ENCODE peak calls at places on chromosome 14, in four cellular contexts. E is pancreas, X is AG09309, P is upper lobe of right lung. N is an unnamed sample.
A peak's percentile ranks its signal among the peaks of the same experiment; 100 is the strongest.

GRCh38 chr14:92646952-92647461 is 101.4 kb downstream of the LGMN start:
- DNase-seq in E (no peak), P (no peak), X (peak; percentile 100), N (no peak)

GRCh38 chr14:79578470-79578869 is 632.8 kb downstream of the DIO2 start:
- DNase-seq in P (no peak), E (no peak), X (no peak), N (no peak)

GRCh38 chr14:95260537-95261440 is 58.9 kb downstream of the CLMN start:
- DNase-seq in P (no peak), E (no peak), X (no peak), N (no peak)

GRCh38 chr14:71610797-71611196 is 321.4 kb upstream of the RGS6 start:
- DNase-seq in P (no peak), E (no peak), X (no peak), N (no peak)

GRCh38 chr14:56125772-56126411 is 7.7 kb downstream of the PELI2 start:
- DNase-seq in E (peak; percentile 73), X (no peak), P (no peak), N (no peak)

GRCh38 chr14:64825006-64825405 is 54.7 kb downstream of the SPTB start:
- DNase-seq in P (no peak), X (no peak), E (no peak), N (no peak)

GRCh38 chr14:32397871-32398640 is 69.0 kb downstream of the AKAP6 start:
- DNase-seq in X (peak; percentile 41), E (no peak), P (no peak), N (no peak)

GRCh38 chr14:42192659-42193425 is 586.2 kb downstream of the LRFN5 start:
- DNase-seq in E (no peak), X (peak; percentile 99), P (no peak), N (peak; percentile 73)

GRCh38 chr14:20614038-20614840 is 23.1 kb upstream of the RNASE12 start:
- DNase-seq in X (no peak), P (no peak), E (no peak), N (no peak)

GRCh38 chr14:92952497-92953298 is 29.7 kb downstream of the CHGA start:
- DNase-seq in X (no peak), E (no peak), P (peak; percentile 75), N (no peak)

GRCh38 chr14:70315942-70316341 is 43.5 kb downstream of the COX16 start:
- DNase-seq in P (no peak), E (no peak), X (no peak), N (no peak)

GRCh38 chr14:57390806-57391562 is 598 bp downstream of the NAA30 start:
- DNase-seq in X (no peak), P (peak; percentile 76), E (peak; percentile 76), N (no peak)

GRCh38 chr14:20714593-20715250 is 26.2 kb downstream of the ANG start:
- DNase-seq in P (peak; percentile 85), X (peak; percentile 21), E (peak; percentile 72), N (no peak)

GRCh38 chr14:75981826-75982723 is at the start of gene TGFB3:
- DNase-seq in X (peak; percentile 86), P (peak; percentile 91), E (peak; percentile 87), N (peak; percentile 57)

GRCh38 chr14:95134304-95134933 is 22.9 kb downstream of the DICER1 start:
- DNase-seq in X (no peak), P (no peak), E (no peak), N (no peak)

GRCh38 chr14:76514599-76514998 is 138.7 kb downstream of the ESRRB start:
- DNase-seq in X (no peak), P (peak; percentile 37), E (no peak), N (no peak)

GRCh38 chr14:99075061-99075460 is 196.9 kb downstream of the BCL11B start:
- DNase-seq in X (no peak), P (no peak), E (no peak), N (no peak)

GRCh38 chr14:105527381-105528196 is 1.2 kb downstream of the TMEM121 start:
- DNase-seq in X (no peak), E (peak; percentile 56), P (peak; percentile 63), N (no peak)
- H3K4me3 ChIP-seq in X (peak overlapping the region; percentile 62), E (peak overlapping the region; percentile 71), P (peak overlapping the region; percentile 64), N (peak overlapping the region; percentile 48)

DNA sequence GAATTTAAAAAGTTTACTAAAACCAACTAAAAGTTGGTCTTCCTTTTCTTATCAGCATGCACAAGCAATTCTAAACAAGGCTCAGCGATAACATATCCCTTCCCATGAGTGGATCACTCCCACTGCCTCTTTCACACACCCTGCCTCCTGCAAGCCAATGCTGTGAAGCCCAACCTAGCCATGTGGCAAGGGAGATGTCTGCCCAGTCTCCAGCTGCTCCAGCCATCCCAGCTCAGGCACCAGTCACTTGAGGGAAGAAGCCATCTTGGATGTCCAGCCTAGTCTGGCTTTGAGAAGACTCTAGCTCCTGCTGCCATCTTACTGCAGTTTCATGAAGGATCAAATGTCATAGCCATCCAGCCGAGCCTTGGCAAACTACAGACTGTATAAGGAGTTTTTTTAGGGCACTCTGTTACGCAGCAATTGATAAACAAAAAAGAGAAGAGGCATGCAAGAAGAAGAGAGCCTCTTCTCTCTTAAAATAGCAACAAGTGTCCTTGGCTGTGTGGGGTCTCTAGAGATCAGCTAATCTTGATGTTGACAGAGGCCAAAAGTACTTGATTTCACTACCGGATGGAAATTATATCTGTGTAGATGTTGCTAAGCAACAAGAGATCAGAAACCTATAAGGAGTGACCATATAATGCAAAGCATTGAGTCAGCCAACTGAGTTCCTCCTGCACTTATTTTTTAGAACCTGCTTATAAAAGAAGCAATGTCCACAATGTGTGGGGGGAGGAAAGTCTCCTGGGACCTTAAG is 108.9 kb downstream of the PTCSC3 start:
- DNase-seq in X (no peak), P (no peak), E (no peak), N (no peak)
- H3K4me3 ChIP-seq in X (no peak overlapping the region), P (no peak overlapping the region), E (no peak overlapping the region), N (no peak overlapping the region)

DNA sequence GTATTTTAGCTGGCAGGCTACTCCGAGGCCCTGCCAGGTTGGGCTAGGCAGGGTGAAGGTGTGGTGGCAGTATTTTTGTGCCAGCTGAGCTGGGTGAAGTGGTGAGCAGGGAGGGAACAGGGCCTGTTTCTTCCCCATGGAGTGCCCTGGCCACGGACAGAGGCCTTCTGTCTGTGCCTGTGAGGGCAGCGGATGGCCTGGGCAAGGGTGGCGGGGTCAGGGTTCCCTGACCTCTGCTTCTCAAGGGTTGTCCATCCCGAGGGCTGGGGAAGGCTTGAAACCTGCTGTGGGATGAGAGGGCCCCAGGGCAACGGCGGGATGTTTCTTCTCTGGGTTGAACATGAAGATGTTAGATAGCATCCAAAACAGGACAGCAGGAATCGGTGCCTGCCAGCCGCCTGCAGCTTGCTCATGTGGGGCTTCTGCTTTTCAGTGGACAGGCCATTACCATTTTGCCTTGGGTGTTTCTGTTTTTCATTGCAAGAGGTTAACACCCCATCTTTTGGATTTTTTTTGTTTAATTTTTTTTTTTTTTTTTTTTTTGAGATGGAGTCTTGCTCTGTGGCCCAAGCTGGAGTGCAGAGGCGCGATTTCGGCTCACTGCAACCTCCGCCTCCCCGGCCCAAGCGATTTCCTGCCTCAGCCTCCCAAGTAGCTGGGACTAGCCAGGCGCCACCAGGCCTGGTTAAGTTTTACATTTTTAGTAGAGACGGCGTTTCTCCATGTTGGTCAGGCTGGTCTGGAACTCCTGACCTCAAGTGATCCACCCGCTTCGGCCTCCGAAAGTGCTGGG is 3.3 kb downstream of the MTA1 start:
- DNase-seq in E (no peak), P (no peak), X (no peak), N (no peak)
- H3K4me3 ChIP-seq in E (no peak overlapping the region), P (no peak overlapping the region), X (no peak overlapping the region), N (no peak overlapping the region)

GRCh38 chr14:50864237-50864636 is 7.6 kb upstream of the ABHD12B start:
- DNase-seq in E (no peak), X (no peak), P (no peak), N (no peak)

GRCh38 chr14:50862171-50862570 is 9.7 kb upstream of the ABHD12B start:
- DNase-seq in X (no peak), E (no peak), P (no peak), N (no peak)

GRCh38 chr14:50859296-50859624 is 12.6 kb upstream of the ABHD12B start:
- DNase-seq in P (no peak), E (no peak), X (no peak), N (no peak)

GRCh38 chr14:50856660-50857059 is 15.2 kb upstream of the ABHD12B start:
- DNase-seq in E (no peak), P (no peak), X (no peak), N (no peak)

DNA sequence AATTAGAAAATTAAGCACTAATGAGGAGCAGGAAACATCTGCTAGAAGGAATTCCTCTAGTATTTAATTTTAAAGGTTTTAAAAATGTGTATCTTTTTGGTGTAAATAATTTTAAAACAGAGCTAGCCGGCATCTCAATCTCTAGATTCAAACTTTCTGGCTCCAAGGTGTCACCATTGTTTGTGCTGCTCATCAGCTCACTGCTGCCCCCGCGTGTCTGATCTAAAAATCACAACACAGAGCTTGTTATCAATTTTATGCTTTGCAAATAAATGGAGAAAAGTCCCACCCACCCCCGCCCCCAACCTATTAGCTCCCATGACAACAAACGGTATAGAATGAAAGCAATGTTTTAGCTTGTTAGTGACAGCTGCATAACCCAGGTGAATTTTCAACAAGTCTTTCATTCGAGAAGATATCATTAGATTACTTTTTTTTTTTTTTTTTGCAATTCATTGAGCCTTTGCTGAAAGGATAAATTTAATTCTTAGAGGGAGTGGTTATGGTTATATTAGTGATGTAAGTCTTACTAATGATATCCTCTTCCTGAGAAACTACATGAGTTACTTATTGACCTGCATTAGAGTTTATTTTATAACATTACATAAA is 11.3 kb upstream of the ABHD12B start:
- DNase-seq in E (peak; percentile 85), X (peak; percentile 40), P (peak; percentile 78), N (peak; percentile 48)
- H3K4me3 ChIP-seq in E (peak overlapping the region; percentile 50), X (peak overlapping the region; percentile 51), P (peak overlapping the region; percentile 62), N (peak overlapping the region; percentile 32)

GRCh38 chr14:101564444-101564776 is 3.1 kb downstream of the DIO3 start:
- DNase-seq in P (no peak), E (no peak), X (no peak), N (no peak)
- H3K4me3 ChIP-seq in P (no peak overlapping the region), E (no peak overlapping the region), X (no peak overlapping the region), N (no peak overlapping the region)

DNA sequence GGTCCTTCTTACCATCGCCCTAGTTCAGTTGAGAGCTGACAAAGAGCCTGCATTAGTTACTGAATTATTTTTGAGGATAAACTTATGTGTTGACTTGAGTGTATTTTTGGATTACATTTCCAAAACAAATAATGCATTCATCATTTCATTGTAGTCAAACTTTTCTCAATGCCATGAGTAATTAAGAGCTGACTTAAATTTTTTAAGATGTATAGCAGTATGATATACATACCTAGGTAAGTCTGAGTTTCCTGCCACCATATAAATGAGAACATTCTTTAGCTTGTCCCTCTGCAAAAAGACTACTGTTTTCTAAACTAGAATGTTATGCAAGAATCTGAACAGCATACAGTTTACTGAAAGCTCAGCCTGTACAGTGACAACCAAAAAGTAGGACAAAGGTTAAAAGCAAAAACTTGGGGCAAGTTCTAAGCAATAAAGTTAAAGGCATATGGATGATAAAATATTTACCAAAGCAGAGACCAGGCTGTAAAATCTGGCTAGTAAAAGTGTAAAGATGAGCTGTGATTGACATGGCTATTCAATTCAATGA is 82.1 kb upstream of the FERMT2 start:
- DNase-seq in X (no peak), P (no peak), E (no peak), N (no peak)
- H3K4me3 ChIP-seq in X (no peak overlapping the region), P (no peak overlapping the region), E (no peak overlapping the region), N (no peak overlapping the region)

N was measured in kidney epithelial cell.